ENCODE peak calls at places on chromosomes 2 and 18, in six cellular contexts. One of them, this sample, is unnamed.

GRCh38 chr18:48913201-48913600 is 37.6 kb downstream of the SMAD7 start:
- DNase-seq in occipital lobe: no peak
- DNase-seq in activated naive CD4-positive, alpha-beta T cell treated with anti-CD3 and anti-CD28 coated beads, Interleukin-2, amount 50 U/mL, for 72 hours: no peak
- DNase-seq in NCI-H1417: no peak
- DNase-seq in cerebellum: no peak
- DNase-seq in AG04449: no peak
- DNase-seq in this sample: no peak

GRCh38 chr2:127107622-127107999 is 657 bp upstream of the BIN1 start:
- DNase-seq in AG04449: no peak
- DNase-seq in occipital lobe: no peak
- DNase-seq in NCI-H1417: no peak
- DNase-seq in cerebellum: no peak
- DNase-seq in activated naive CD4-positive, alpha-beta T cell treated with anti-CD3 and anti-CD28 coated beads, Interleukin-2, amount 50 U/mL, for 72 hours: no peak
- DNase-seq in this sample: no peak

GRCh38 chr18:59881728-59882685 is 17.8 kb upstream of the PMAIP1 start:
- DNase-seq in activated naive CD4-positive, alpha-beta T cell treated with anti-CD3 and anti-CD28 coated beads, Interleukin-2, amount 50 U/mL, for 72 hours: no peak
- DNase-seq in occipital lobe: no peak
- DNase-seq in cerebellum: no peak
- DNase-seq in AG04449: no peak
- DNase-seq in NCI-H1417: peak
- DNase-seq in this sample: no peak

GRCh38 chr2:28274911-28275685 is 117.6 kb upstream of the FOSL2 start:
- DNase-seq in occipital lobe: no peak
- DNase-seq in cerebellum: no peak
- DNase-seq in NCI-H1417: no peak
- DNase-seq in activated naive CD4-positive, alpha-beta T cell treated with anti-CD3 and anti-CD28 coated beads, Interleukin-2, amount 50 U/mL, for 72 hours: no peak
- DNase-seq in AG04449: peak
- DNase-seq in this sample: no peak

GRCh38 chr2:239158641-239159475 is 242.0 kb downstream of the HDAC4 start:
- DNase-seq in cerebellum: no peak
- DNase-seq in AG04449: no peak
- DNase-seq in NCI-H1417: no peak
- DNase-seq in activated naive CD4-positive, alpha-beta T cell treated with anti-CD3 and anti-CD28 coated beads, Interleukin-2, amount 50 U/mL, for 72 hours: peak
- DNase-seq in occipital lobe: no peak
- DNase-seq in this sample: no peak

GRCh38 chr2:20182241-20182931 is 42.5 kb downstream of the SDC1 start:
- DNase-seq in occipital lobe: no peak
- DNase-seq in activated naive CD4-positive, alpha-beta T cell treated with anti-CD3 and anti-CD28 coated beads, Interleukin-2, amount 50 U/mL, for 72 hours: no peak
- DNase-seq in AG04449: no peak
- DNase-seq in cerebellum: peak
- DNase-seq in NCI-H1417: no peak
- DNase-seq in this sample: no peak

GRCh38 chr2:164538250-164538866 is 82.9 kb downstream of the GRB14 start:
- DNase-seq in NCI-H1417: peak
- DNase-seq in cerebellum: peak
- DNase-seq in activated naive CD4-positive, alpha-beta T cell treated with anti-CD3 and anti-CD28 coated beads, Interleukin-2, amount 50 U/mL, for 72 hours: no peak
- DNase-seq in AG04449: no peak
- DNase-seq in occipital lobe: no peak
- DNase-seq in this sample: no peak

GRCh38 chr18:8933714-8934284 is 168.7 kb upstream of the NDUFV2 start:
- DNase-seq in cerebellum: no peak
- DNase-seq in NCI-H1417: no peak
- DNase-seq in AG04449: no peak
- DNase-seq in activated naive CD4-positive, alpha-beta T cell treated with anti-CD3 and anti-CD28 coated beads, Interleukin-2, amount 50 U/mL, for 72 hours: no peak
- DNase-seq in occipital lobe: no peak
- DNase-seq in this sample: no peak

GRCh38 chr2:236745420-236746210 is 176.0 kb downstream of the ACKR3 start:
- DNase-seq in occipital lobe: no peak
- DNase-seq in cerebellum: no peak
- DNase-seq in NCI-H1417: no peak
- DNase-seq in activated naive CD4-positive, alpha-beta T cell treated with anti-CD3 and anti-CD28 coated beads, Interleukin-2, amount 50 U/mL, for 72 hours: no peak
- DNase-seq in AG04449: peak
- DNase-seq in this sample: no peak

This sample was measured in esophagus muscularis mucosa.